ENCODE peak calls at places on chromosome 15, in ten cellular contexts. E, P, B, K, X, J, W, M, G and C are unnamed samples.

GRCh38 chr15:48360841-48361240 is 29.6 kb downstream of the DUT start:
- DNase-seq in K (no peak), B (no peak), P (no peak), G (peak; percentile 79), W (peak; percentile 32), E (no peak), M (no peak), X (peak; percentile 41), J (no peak), C (no peak)

GRCh38 chr15:60573936-60574335 is 95.0 kb upstream of the ICE2 start:
- DNase-seq in K (no peak), E (no peak), X (no peak), G (no peak), M (no peak), P (no peak), B (no peak), W (no peak), J (no peak), C (no peak)

GRCh38 chr15:35078221-35078915 is 6.7 kb downstream of the NANOGP8 start:
- DNase-seq in E (no peak), W (peak; percentile 72), P (peak; percentile 74), X (peak; percentile 75), G (peak; percentile 5), J (no peak), M (no peak), B (no peak), K (no peak), C (no peak)

GRCh38 chr15:35013370-35013769 is 25.3 kb upstream of the ZNF770 start:
- DNase-seq in M (no peak), K (no peak), J (no peak), X (no peak), E (no peak), G (peak; percentile 6), B (no peak), W (peak; percentile 39), P (no peak), C (no peak)

GRCh38 chr15:39504812-39505211 is 76.1 kb upstream of the THBS1 start:
- DNase-seq in G (peak; percentile 81), M (no peak), W (peak; percentile 91), K (no peak), X (peak; percentile 5), B (no peak), E (peak; percentile 42), P (no peak), J (no peak), C (no peak)

GRCh38 chr15:85284497-85284896 is 95.9 kb upstream of the AKAP13 start:
- DNase-seq in M (no peak), K (no peak), B (no peak), X (no peak), J (no peak), E (no peak), P (no peak), G (no peak), W (no peak), C (no peak)

GRCh38 chr15:100078511-100079220 is 263.1 kb downstream of the ADAMTS17 start:
- DNase-seq in W (no peak), P (no peak), E (no peak), G (no peak), K (no peak), B (no peak), M (no peak), J (no peak), X (no peak), C (no peak)

GRCh38 chr15:31465083-31465955 is 138.7 kb downstream of the KLF13 start:
- DNase-seq in P (no peak), X (no peak), B (no peak), E (no peak), G (no peak), W (no peak), M (peak; percentile 68), K (no peak), J (peak; percentile 21), C (no peak)

GRCh38 chr15:57477736-57478522 is 101.6 kb downstream of the CGNL1 start:
- DNase-seq in M (no peak), K (peak; percentile 74), X (peak; percentile 17), J (no peak), B (no peak), G (no peak), P (peak; percentile 71), E (no peak), W (no peak), C (no peak)

GRCh38 chr15:41603941-41604660 is 45.1 kb downstream of the TYRO3 start:
- DNase-seq in M (peak; percentile 78), K (peak; percentile 43), J (peak; percentile 60), E (no peak), W (peak; percentile 91), B (peak; percentile 84), X (peak; percentile 76), G (peak; percentile 73), P (peak; percentile 81), C (peak; percentile 62)

GRCh38 chr15:100008258-100008657 is 275.0 kb upstream of the LYSMD4 start:
- DNase-seq in B (no peak), K (no peak), M (no peak), E (no peak), X (no peak), W (no peak), G (no peak), P (no peak), J (no peak), C (no peak)

GRCh38 chr15:95684693-95685115 is 645.8 kb upstream of the NR2F2 start:
- DNase-seq in G (peak; percentile 89), B (no peak), K (no peak), P (peak; percentile 48), W (peak; percentile 93), M (no peak), J (no peak), E (no peak), X (peak; percentile 72), C (no peak)

GRCh38 chr15:45434168-45434567 is 55.8 kb upstream of the GATM start:
- DNase-seq in X (no peak), E (no peak), J (no peak), P (no peak), W (peak; percentile 46), K (no peak), G (no peak), B (no peak), M (no peak), C (no peak)

GRCh38 chr15:57133127-57133968 is 214.9 kb downstream of the TCF12 start:
- DNase-seq in K (peak; percentile 59), E (no peak), X (no peak), B (no peak), G (no peak), P (no peak), M (no peak), W (peak; percentile 34), J (peak; percentile 54), C (no peak)

GRCh38 chr15:71781179-71781964 is 29.0 kb upstream of the NR2E3 start:
- DNase-seq in M (no peak), K (no peak), W (peak; percentile 79), E (no peak), X (no peak), P (no peak), J (no peak), B (no peak), G (peak; percentile 51), C (no peak)

GRCh38 chr15:101042320-101042719 is 123.2 kb downstream of the LRRK1 start:
- DNase-seq in G (no peak), E (no peak), B (no peak), X (no peak), J (no peak), P (no peak), K (no peak), W (no peak), M (peak; percentile 51), C (no peak)

GRCh38 chr15:83762367-83762766 is 108.4 kb downstream of the ADAMTSL3 start:
- DNase-seq in P (no peak), K (no peak), E (no peak), W (no peak), J (no peak), X (peak; percentile 11), G (no peak), M (no peak), B (no peak), C (no peak)

GRCh38 chr15:100602822-100603393 is 519 bp downstream of the ASB7 start:
- DNase-seq in W (peak; percentile 20), G (peak; percentile 22), M (no peak), B (no peak), X (peak; percentile 21), K (no peak), J (no peak), P (peak; percentile 32), E (no peak), C (no peak)

DNA sequence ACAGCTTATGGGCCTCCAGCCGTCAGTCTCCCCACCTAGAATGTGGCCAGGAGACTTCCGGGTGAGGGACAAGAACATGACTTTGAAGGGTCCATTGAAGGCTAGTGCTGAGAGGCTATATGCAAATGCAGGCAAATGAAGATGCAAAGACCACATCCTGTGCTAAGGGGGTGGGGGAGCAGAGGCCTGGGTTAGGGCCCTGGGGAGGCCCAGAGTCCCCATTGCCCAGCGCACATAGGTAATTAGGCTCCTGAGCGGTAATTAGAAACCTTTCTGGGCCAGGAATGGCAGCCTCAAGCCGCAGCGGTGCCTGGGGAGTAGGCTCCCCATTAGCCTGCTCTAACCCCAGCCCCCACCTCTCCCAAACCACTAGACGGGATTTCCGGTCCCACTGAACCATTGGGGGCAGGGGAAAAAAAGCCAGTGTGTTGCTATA is 6.9 kb downstream of the CSK start:
- DNase-seq in P (no peak), K (no peak), B (peak; percentile 54), G (no peak), J (no peak), M (no peak), E (no peak), X (no peak), W (no peak), C (no peak)
- H3K4me3 ChIP-seq in P (no peak overlapping the region), K (no peak overlapping the region), B (no peak overlapping the region), G (no peak overlapping the region), J (no peak overlapping the region), M (peak overlapping the region; percentile 17), E (peak overlapping the region; percentile 5), X (no peak overlapping the region), W (no peak overlapping the region), C (peak overlapping the region; percentile 85)

GRCh38 chr15:90408657-90409056 is 20.6 kb downstream of the IQGAP1 start:
- DNase-seq in E (no peak), P (no peak), J (no peak), K (no peak), X (no peak), W (no peak), B (no peak), M (no peak), G (no peak), C (no peak)
- H3K27ac ChIP-seq in E (no peak overlapping the region), P (no peak overlapping the region), J (peak overlapping the region; percentile 74), K (no peak overlapping the region), X (no peak overlapping the region), W (no peak overlapping the region), B (no peak overlapping the region), M (peak overlapping the region; percentile 90), G (no peak overlapping the region), C (no peak overlapping the region)

GRCh38 chr15:65887565-65887964 is 18.3 kb downstream of the RAB11A start:
- DNase-seq in P (no peak), E (no peak), J (no peak), W (no peak), K (no peak), G (no peak), B (no peak), M (no peak), X (no peak), C (peak; percentile 81)
- H3K4me3 ChIP-seq in P (no peak overlapping the region), E (no peak overlapping the region), J (no peak overlapping the region), W (no peak overlapping the region), K (no peak overlapping the region), G (no peak overlapping the region), B (no peak overlapping the region), M (no peak overlapping the region), X (no peak overlapping the region), C (no peak overlapping the region)

DNA sequence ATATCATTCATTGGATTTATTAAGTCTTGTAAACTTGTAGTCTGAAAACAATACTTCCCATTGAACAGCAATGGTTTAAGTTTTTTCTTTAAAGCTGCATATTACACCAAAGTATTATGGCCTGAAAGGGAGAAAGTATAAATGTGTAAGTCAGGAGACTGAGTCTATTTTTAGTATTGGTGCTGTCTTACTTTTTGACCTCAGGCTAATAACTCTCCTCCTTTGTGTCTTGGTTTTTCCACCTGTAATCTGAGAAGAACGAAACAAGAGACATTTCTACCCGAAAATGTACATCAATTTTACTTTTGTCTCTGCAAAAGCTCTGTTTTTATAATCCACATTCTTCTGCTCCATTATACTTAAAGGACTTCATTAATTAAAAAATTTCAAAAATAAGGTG is 7.6 kb downstream of the C15orf61 start:
- DNase-seq in G (no peak), K (no peak), P (no peak), W (no peak), J (no peak), M (no peak), X (no peak), E (no peak), B (no peak), C (no peak)
- H3K27ac ChIP-seq in G (no peak overlapping the region), K (no peak overlapping the region), P (no peak overlapping the region), W (no peak overlapping the region), J (no peak overlapping the region), M (no peak overlapping the region), X (no peak overlapping the region), E (no peak overlapping the region), B (no peak overlapping the region), C (no peak overlapping the region)